ENCODE peak calls at places on chromosomes 5 and 9, in ten cellular contexts. One of them, this sample, is unnamed.

GRCh38 chr9:89919171-89919681 is 314.4 kb downstream of the GADD45G start:
- DNase-seq in fibroblast of the aortic adventitia: no peak
- DNase-seq in psoas muscle: no peak
- DNase-seq in BJ: no peak
- DNase-seq in lower leg skin: no peak
- DNase-seq in GM12865: peak
- DNase-seq in transverse colon: peak
- DNase-seq in epithelial cell of esophagus: no peak
- DNase-seq in esophagus squamous epithelium: no peak
- DNase-seq in CD8-positive, alpha-beta T cell: peak
- DNase-seq in this sample: no peak

GRCh38 chr5:172939045-172939444 is 20.2 kb upstream of the RPL26L1 start:
- DNase-seq in lower leg skin: no peak
- DNase-seq in fibroblast of the aortic adventitia: no peak
- DNase-seq in CD8-positive, alpha-beta T cell: no peak
- DNase-seq in psoas muscle: no peak
- DNase-seq in epithelial cell of esophagus: peak
- DNase-seq in esophagus squamous epithelium: no peak
- DNase-seq in GM12865: no peak
- DNase-seq in transverse colon: no peak
- DNase-seq in BJ: no peak
- DNase-seq in this sample: peak

GRCh38 chr5:149002761-149003689 is 59.8 kb downstream of the SH3TC2 start:
- DNase-seq in GM12865: no peak
- DNase-seq in lower leg skin: no peak
- DNase-seq in esophagus squamous epithelium: no peak
- DNase-seq in BJ: no peak
- DNase-seq in transverse colon: no peak
- DNase-seq in epithelial cell of esophagus: peak
- DNase-seq in psoas muscle: no peak
- DNase-seq in fibroblast of the aortic adventitia: peak
- DNase-seq in CD8-positive, alpha-beta T cell: no peak
- DNase-seq in this sample: peak

GRCh38 chr9:107866912-107867311 is 377.3 kb upstream of the KLF4 start:
- DNase-seq in fibroblast of the aortic adventitia: peak
- DNase-seq in BJ: no peak
- DNase-seq in lower leg skin: no peak
- DNase-seq in epithelial cell of esophagus: no peak
- DNase-seq in GM12865: no peak
- DNase-seq in psoas muscle: no peak
- DNase-seq in CD8-positive, alpha-beta T cell: no peak
- DNase-seq in esophagus squamous epithelium: no peak
- DNase-seq in transverse colon: no peak
- DNase-seq in this sample: no peak

GRCh38 chr5:120091376-120091948 is 372.6 kb upstream of the PRR16 start:
- DNase-seq in GM12865: no peak
- DNase-seq in epithelial cell of esophagus: peak
- DNase-seq in transverse colon: no peak
- DNase-seq in psoas muscle: no peak
- DNase-seq in BJ: no peak
- DNase-seq in CD8-positive, alpha-beta T cell: no peak
- DNase-seq in esophagus squamous epithelium: no peak
- DNase-seq in lower leg skin: no peak
- DNase-seq in fibroblast of the aortic adventitia: peak
- DNase-seq in this sample: no peak

GRCh38 chr9:93600504-93600903 is 24.1 kb downstream of the PHF2 start:
- DNase-seq in GM12865: peak
- DNase-seq in epithelial cell of esophagus: no peak
- DNase-seq in fibroblast of the aortic adventitia: no peak
- DNase-seq in transverse colon: peak
- DNase-seq in BJ: no peak
- DNase-seq in esophagus squamous epithelium: no peak
- DNase-seq in lower leg skin: no peak
- DNase-seq in CD8-positive, alpha-beta T cell: peak
- DNase-seq in psoas muscle: no peak
- DNase-seq in this sample: no peak

GRCh38 chr5:59596586-59597348 is 296.8 kb downstream of the PDE4D start:
- DNase-seq in epithelial cell of esophagus: peak
- DNase-seq in esophagus squamous epithelium: no peak
- DNase-seq in GM12865: no peak
- DNase-seq in transverse colon: no peak
- DNase-seq in lower leg skin: no peak
- DNase-seq in CD8-positive, alpha-beta T cell: no peak
- DNase-seq in BJ: no peak
- DNase-seq in psoas muscle: no peak
- DNase-seq in fibroblast of the aortic adventitia: peak
- DNase-seq in this sample: peak

GRCh38 chr5:132305420-132305819 is 11.2 kb downstream of the SLC22A4 start:
- DNase-seq in psoas muscle: no peak
- DNase-seq in CD8-positive, alpha-beta T cell: no peak
- DNase-seq in epithelial cell of esophagus: no peak
- DNase-seq in transverse colon: no peak
- DNase-seq in fibroblast of the aortic adventitia: no peak
- DNase-seq in esophagus squamous epithelium: no peak
- DNase-seq in lower leg skin: no peak
- DNase-seq in GM12865: no peak
- DNase-seq in BJ: no peak
- DNase-seq in this sample: no peak

GRCh38 chr5:36416605-36417004 is 114.9 kb upstream of the RANBP3L start:
- DNase-seq in lower leg skin: no peak
- DNase-seq in transverse colon: no peak
- DNase-seq in psoas muscle: no peak
- DNase-seq in epithelial cell of esophagus: no peak
- DNase-seq in fibroblast of the aortic adventitia: no peak
- DNase-seq in esophagus squamous epithelium: no peak
- DNase-seq in GM12865: no peak
- DNase-seq in CD8-positive, alpha-beta T cell: no peak
- DNase-seq in BJ: no peak
- DNase-seq in this sample: no peak

GRCh38 chr5:145237843-145238242 is 597.3 kb downstream of the PRELID2 start:
- DNase-seq in BJ: no peak
- DNase-seq in CD8-positive, alpha-beta T cell: no peak
- DNase-seq in esophagus squamous epithelium: no peak
- DNase-seq in fibroblast of the aortic adventitia: peak
- DNase-seq in epithelial cell of esophagus: peak
- DNase-seq in transverse colon: peak
- DNase-seq in psoas muscle: no peak
- DNase-seq in GM12865: peak
- DNase-seq in lower leg skin: no peak
- DNase-seq in this sample: no peak
- TF ChIP-seq CTCF in BJ: peak
- TF ChIP-seq CTCF in CD8-positive, alpha-beta T cell: no peak
- TF ChIP-seq CTCF in esophagus squamous epithelium: no peak
- TF ChIP-seq CTCF in fibroblast of the aortic adventitia: peak
- TF ChIP-seq CTCF in epithelial cell of esophagus: peak
- TF ChIP-seq CTCF in transverse colon: peak
- TF ChIP-seq CTCF in psoas muscle: no peak
- TF ChIP-seq CTCF in GM12865: peak
- TF ChIP-seq CTCF in lower leg skin: no peak
- TF ChIP-seq CTCF in this sample: peak

DNA sequence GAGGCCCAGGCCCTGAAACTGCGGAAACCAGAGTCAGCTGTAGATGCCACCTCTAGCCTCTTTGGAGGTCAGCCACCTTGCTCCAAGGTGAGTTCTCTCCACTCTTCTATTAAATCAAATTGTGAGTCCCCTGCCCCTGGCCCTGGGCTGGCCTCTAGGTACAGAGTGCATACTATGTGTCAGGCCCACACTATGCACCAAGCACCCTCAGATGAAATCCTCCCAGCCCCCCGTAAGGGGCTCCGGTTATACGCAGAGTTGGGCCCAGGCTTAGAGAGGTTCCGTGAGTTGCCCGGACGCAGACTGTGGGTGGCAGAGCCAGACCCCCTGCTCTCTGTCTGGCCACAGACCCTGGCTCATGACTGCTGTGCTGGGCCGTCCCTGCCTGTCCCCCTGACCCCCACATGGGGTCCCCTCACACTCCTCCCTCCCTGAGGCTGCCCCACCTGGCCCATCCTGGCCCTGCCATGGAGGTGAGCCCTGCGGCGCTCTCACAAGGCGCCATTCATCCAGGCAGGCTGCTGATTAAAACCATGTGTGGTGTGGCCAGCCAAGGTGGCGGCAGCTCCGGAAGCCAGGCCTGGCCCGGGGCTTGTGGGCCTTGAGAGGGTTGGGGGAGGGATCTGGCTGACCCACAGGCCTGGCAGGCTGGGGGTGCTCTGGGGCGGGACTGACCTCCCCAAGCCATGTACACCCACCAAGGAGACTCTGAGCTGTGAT is 65.5 kb upstream of the SYNPO start:
- DNase-seq in fibroblast of the aortic adventitia: peak
- DNase-seq in BJ: no peak
- DNase-seq in esophagus squamous epithelium: no peak
- DNase-seq in epithelial cell of esophagus: no peak
- DNase-seq in lower leg skin: no peak
- DNase-seq in GM12865: no peak
- DNase-seq in psoas muscle: no peak
- DNase-seq in transverse colon: no peak
- DNase-seq in CD8-positive, alpha-beta T cell: no peak
- DNase-seq in this sample: peak
- H3K4me3 ChIP-seq in fibroblast of the aortic adventitia: no peak
- H3K4me3 ChIP-seq in BJ: no peak
- H3K4me3 ChIP-seq in esophagus squamous epithelium: no peak
- H3K4me3 ChIP-seq in epithelial cell of esophagus: no peak
- H3K4me3 ChIP-seq in lower leg skin: no peak
- H3K4me3 ChIP-seq in GM12865: no peak
- H3K4me3 ChIP-seq in psoas muscle: no peak
- H3K4me3 ChIP-seq in transverse colon: no peak
- H3K4me3 ChIP-seq in CD8-positive, alpha-beta T cell: no peak
- H3K4me3 ChIP-seq in this sample: no peak

GRCh38 chr5:103973669-103974068 is 411.1 kb upstream of the NUDT12 start:
- DNase-seq in BJ: no peak
- DNase-seq in fibroblast of the aortic adventitia: no peak
- DNase-seq in transverse colon: no peak
- DNase-seq in epithelial cell of esophagus: peak
- DNase-seq in lower leg skin: no peak
- DNase-seq in GM12865: no peak
- DNase-seq in CD8-positive, alpha-beta T cell: no peak
- DNase-seq in esophagus squamous epithelium: no peak
- DNase-seq in psoas muscle: no peak
- DNase-seq in this sample: no peak
- TF ChIP-seq CTCF in BJ: no peak
- TF ChIP-seq CTCF in fibroblast of the aortic adventitia: no peak
- TF ChIP-seq CTCF in transverse colon: no peak
- TF ChIP-seq CTCF in epithelial cell of esophagus: peak
- TF ChIP-seq CTCF in lower leg skin: no peak
- TF ChIP-seq CTCF in GM12865: peak
- TF ChIP-seq CTCF in CD8-positive, alpha-beta T cell: no peak
- TF ChIP-seq CTCF in esophagus squamous epithelium: no peak
- TF ChIP-seq CTCF in psoas muscle: no peak
- TF ChIP-seq CTCF in this sample: peak

GRCh38 chr9:136669791-136670464 is 7.2 kb downstream of the EGFL7 start:
- DNase-seq in BJ: no peak
- DNase-seq in psoas muscle: no peak
- DNase-seq in GM12865: no peak
- DNase-seq in fibroblast of the aortic adventitia: no peak
- DNase-seq in lower leg skin: no peak
- DNase-seq in CD8-positive, alpha-beta T cell: no peak
- DNase-seq in epithelial cell of esophagus: no peak
- DNase-seq in transverse colon: no peak
- DNase-seq in esophagus squamous epithelium: no peak
- DNase-seq in this sample: no peak
- H3K4me3 ChIP-seq in BJ: no peak
- H3K4me3 ChIP-seq in psoas muscle: peak
- H3K4me3 ChIP-seq in GM12865: no peak
- H3K4me3 ChIP-seq in fibroblast of the aortic adventitia: no peak
- H3K4me3 ChIP-seq in lower leg skin: no peak
- H3K4me3 ChIP-seq in CD8-positive, alpha-beta T cell: no peak
- H3K4me3 ChIP-seq in epithelial cell of esophagus: no peak
- H3K4me3 ChIP-seq in transverse colon: no peak
- H3K4me3 ChIP-seq in esophagus squamous epithelium: peak
- H3K4me3 ChIP-seq in this sample: no peak

GRCh38 chr5:178461426-178461730 is 128.8 kb downstream of the COL23A1 start:
- DNase-seq in psoas muscle: no peak
- DNase-seq in lower leg skin: no peak
- DNase-seq in epithelial cell of esophagus: no peak
- DNase-seq in fibroblast of the aortic adventitia: no peak
- DNase-seq in transverse colon: no peak
- DNase-seq in GM12865: no peak
- DNase-seq in esophagus squamous epithelium: no peak
- DNase-seq in CD8-positive, alpha-beta T cell: no peak
- DNase-seq in BJ: no peak
- DNase-seq in this sample: no peak
- TF ChIP-seq CTCF in psoas muscle: no peak
- TF ChIP-seq CTCF in lower leg skin: no peak
- TF ChIP-seq CTCF in epithelial cell of esophagus: no peak
- TF ChIP-seq CTCF in fibroblast of the aortic adventitia: no peak
- TF ChIP-seq CTCF in transverse colon: no peak
- TF ChIP-seq CTCF in GM12865: no peak
- TF ChIP-seq CTCF in esophagus squamous epithelium: no peak
- TF ChIP-seq CTCF in CD8-positive, alpha-beta T cell: no peak
- TF ChIP-seq CTCF in BJ: no peak
- TF ChIP-seq CTCF in this sample: no peak

DNA sequence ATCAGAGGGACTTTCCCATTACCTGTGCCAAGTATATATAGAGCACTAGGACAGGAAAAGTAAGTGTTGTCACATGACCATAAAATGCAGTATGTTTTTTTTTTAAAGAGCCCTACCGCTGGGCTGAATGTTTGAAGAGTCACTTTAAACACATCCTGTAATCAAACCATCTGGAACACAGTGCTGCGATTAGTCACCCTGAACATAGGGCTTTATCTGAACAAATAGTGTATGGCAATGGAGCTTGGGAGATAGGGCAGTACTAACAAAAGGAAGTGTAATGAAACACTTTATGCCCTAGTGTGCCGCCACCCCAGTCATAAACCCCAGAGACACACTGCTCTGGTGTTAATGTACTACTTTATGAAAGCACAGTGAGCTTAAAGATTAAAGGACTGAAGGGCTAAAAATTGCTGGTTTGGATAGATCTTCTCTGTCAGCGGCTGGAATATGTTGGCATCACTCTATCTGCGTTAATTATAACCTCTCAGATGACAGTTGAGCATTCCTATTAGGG is 90.4 kb downstream of the ZNF608 start:
- DNase-seq in transverse colon: peak
- DNase-seq in fibroblast of the aortic adventitia: peak
- DNase-seq in GM12865: peak
- DNase-seq in BJ: peak
- DNase-seq in psoas muscle: no peak
- DNase-seq in epithelial cell of esophagus: peak
- DNase-seq in CD8-positive, alpha-beta T cell: no peak
- DNase-seq in esophagus squamous epithelium: no peak
- DNase-seq in lower leg skin: peak
- DNase-seq in this sample: peak
- H3K4me3 ChIP-seq in transverse colon: no peak
- H3K4me3 ChIP-seq in fibroblast of the aortic adventitia: no peak
- H3K4me3 ChIP-seq in GM12865: no peak
- H3K4me3 ChIP-seq in BJ: no peak
- H3K4me3 ChIP-seq in psoas muscle: peak
- H3K4me3 ChIP-seq in epithelial cell of esophagus: peak
- H3K4me3 ChIP-seq in CD8-positive, alpha-beta T cell: no peak
- H3K4me3 ChIP-seq in esophagus squamous epithelium: no peak
- H3K4me3 ChIP-seq in lower leg skin: no peak
- H3K4me3 ChIP-seq in this sample: no peak